ENCODE peak calls at places on chromosomes 5 and 9, in ten cellular contexts. N is neural progenitor cell, M is HL-60, B is HFFc6, S is AG04450, E is GM06990, D is fibroblast of lung, O is foreskin keratinocyte, U is tibial nerve, L is ovary. I is an unnamed sample.

GRCh38 chr9:130171226-130172148 is 717 bp upstream of the NCS1 start:
- DNase-seq in N (no peak), M (no peak), B (no peak), S (no peak), E (no peak), D (no peak), O (no peak), U (no peak), L (no peak), I (no peak)

GRCh38 chr5:62475072-62475471 is 62.5 kb downstream of the IPO11 start:
- DNase-seq in N (no peak), M (no peak), B (peak), S (no peak), E (no peak), D (peak), O (peak), U (no peak), L (no peak), I (no peak)

GRCh38 chr5:152686931-152687330 is 281.9 kb upstream of the NMUR2 start:
- DNase-seq in N (peak), M (no peak), B (no peak), S (no peak), E (no peak), D (peak), O (no peak), U (no peak), L (no peak), I (no peak)

GRCh38 chr5:127894461-127894860 is 189.1 kb upstream of the SLC12A2 start:
- DNase-seq in N (no peak), M (no peak), B (no peak), S (no peak), E (no peak), D (no peak), O (no peak), U (no peak), L (no peak), I (no peak)

GRCh38 chr5:169006878-169007790 is 293.8 kb downstream of the SLIT3 start:
- DNase-seq in N (no peak), M (no peak), B (no peak), S (no peak), E (no peak), D (peak), O (peak), U (no peak), L (no peak), I (no peak)

GRCh38 chr5:125277494-125278154 is 531.2 kb upstream of the ZNF608 start:
- DNase-seq in N (no peak), M (no peak), B (peak), S (peak), E (no peak), D (peak), O (peak), U (no peak), L (no peak), I (peak)

GRCh38 chr9:132367613-132368305 is 13.0 kb upstream of the SETX start:
- DNase-seq in N (no peak), M (no peak), B (no peak), S (no peak), E (no peak), D (no peak), O (no peak), U (no peak), L (no peak), I (no peak)

GRCh38 chr5:39774597-39774996 is 349.8 kb upstream of the DAB2 start:
- DNase-seq in N (no peak), M (no peak), B (no peak), S (no peak), E (no peak), D (peak), O (no peak), U (no peak), L (no peak), I (no peak)

GRCh38 chr9:134358026-134358967 is 32.0 kb downstream of the RXRA start:
- DNase-seq in N (no peak), M (no peak), B (no peak), S (no peak), E (no peak), D (peak), O (no peak), U (no peak), L (no peak), I (no peak)

GRCh38 chr5:151184316-151185042 is 26.9 kb upstream of the ANXA6 start:
- DNase-seq in N (no peak), M (no peak), B (no peak), S (no peak), E (no peak), D (no peak), O (no peak), U (no peak), L (no peak), I (no peak)

GRCh38 chr9:130385257-130385656 is 59.5 kb upstream of the ASS1 start:
- DNase-seq in N (no peak), M (no peak), B (no peak), S (no peak), E (no peak), D (no peak), O (no peak), U (no peak), L (no peak), I (no peak)

GRCh38 chr5:67163231-67163756 is 33.3 kb downstream of the CD180 start:
- DNase-seq in N (no peak), M (no peak), B (no peak), S (no peak), E (no peak), D (no peak), O (no peak), U (no peak), L (peak), I (no peak)

GRCh38 chr5:162272417-162272816 is 204.8 kb downstream of the GABRG2 start:
- DNase-seq in N (no peak), M (no peak), B (no peak), S (no peak), E (no peak), D (no peak), O (no peak), U (no peak), L (no peak), I (no peak)

DNA sequence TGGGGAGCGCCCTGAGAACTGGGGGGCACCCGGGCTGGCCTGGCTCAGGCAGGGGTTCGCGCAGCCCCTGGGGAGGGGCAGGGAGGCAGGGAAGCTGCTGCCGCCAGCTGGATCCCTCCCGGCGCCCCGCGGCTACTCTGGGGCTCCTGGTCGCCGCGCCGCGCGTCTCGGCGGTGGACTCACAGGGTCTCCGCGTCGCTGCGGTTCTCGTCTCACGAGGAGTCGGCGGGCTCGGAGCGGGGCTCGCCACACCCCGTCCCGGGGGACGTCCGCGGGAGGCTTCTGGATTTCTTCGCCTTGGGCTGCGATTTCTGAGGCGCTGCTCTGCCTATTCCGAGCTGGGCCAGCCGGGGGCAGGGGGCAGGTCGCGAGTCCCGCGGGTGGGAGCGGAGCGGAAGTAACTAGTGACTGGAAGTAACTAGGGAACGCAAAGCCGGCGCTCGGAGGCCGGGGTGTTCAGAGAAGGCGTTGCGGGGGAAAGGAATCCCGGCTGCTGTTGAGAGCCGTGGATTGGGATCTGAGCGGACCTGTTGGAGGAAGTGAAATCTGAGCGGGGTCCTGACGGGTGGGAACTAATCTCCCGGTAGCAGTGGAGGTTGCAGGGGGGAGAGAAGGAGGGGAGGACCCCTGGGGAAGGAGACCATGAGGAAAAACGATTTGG is 509 bp downstream of the CYSTM1 start:
- DNase-seq in N (peak), M (peak), B (peak), S (no peak), E (peak), D (peak), O (peak), U (peak), L (peak), I (no peak)
- TF ChIP-seq CTCF in N (peak), M (no peak), B (peak), S (peak), E (peak), D (peak), O (peak), U (no peak), L (peak), I (peak)

DNA sequence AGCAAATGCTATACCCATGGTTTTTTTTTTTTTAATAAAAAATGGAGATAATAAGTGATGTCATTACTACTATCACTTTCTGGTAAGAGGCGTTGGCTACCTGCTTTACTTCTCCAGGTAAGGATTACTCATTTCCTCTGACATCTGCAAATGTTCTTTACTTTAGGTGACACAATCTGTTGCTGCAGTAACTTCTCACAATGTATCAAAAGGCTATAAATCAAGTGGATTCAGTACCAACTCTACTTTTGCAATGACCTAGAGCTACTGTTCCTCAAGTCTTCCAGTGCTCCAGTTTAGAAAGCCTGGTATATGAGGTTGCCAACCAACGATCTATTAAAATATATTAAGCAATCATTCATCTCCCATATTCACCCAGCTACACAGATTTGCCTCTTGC is 129.1 kb downstream of the PLK2 start:
- DNase-seq in N (no peak), M (no peak), B (no peak), S (no peak), E (no peak), D (no peak), O (peak), U (no peak), L (no peak), I (no peak)
- TF ChIP-seq CTCF in N (no peak), M (no peak), B (no peak), S (no peak), E (no peak), D (no peak), O (no peak), U (no peak), L (no peak), I (no peak)

DNA sequence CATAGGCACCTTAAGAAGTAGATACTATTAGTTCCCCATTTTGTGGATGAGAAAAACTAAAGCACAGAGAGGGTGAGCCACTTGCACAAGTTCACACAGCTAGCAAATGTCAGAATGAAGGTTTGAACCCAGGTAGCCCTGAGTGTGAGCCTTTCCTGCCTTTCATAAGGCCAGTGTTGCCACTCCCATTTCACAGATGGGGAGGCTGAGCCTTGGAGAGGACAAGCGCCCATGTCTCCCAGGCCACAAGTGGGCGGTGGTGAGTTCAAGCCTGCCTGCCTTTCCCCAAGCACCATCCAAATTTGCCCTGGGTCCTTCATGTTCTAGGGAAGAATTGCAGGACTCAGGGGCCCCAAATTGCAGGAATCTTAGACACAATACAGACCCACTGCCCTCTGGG is 50.6 kb downstream of the LHX2 start:
- DNase-seq in N (no peak), M (no peak), B (no peak), S (no peak), E (no peak), D (no peak), O (no peak), U (no peak), L (no peak), I (no peak)
- TF ChIP-seq CTCF in N (peak), M (no peak), B (peak), S (peak), E (peak), D (peak), O (no peak), U (no peak), L (no peak), I (peak)

GRCh38 chr5:69309380-69309779 is 23.2 kb downstream of the CCDC125 start:
- DNase-seq in N (no peak), M (no peak), B (no peak), S (no peak), E (no peak), D (no peak), O (no peak), U (no peak), L (no peak), I (no peak)

GRCh38 chr5:69315972-69316371 is 16.6 kb downstream of the CCDC125 start:
- DNase-seq in N (no peak), M (no peak), B (no peak), S (no peak), E (no peak), D (no peak), O (no peak), U (no peak), L (no peak), I (no peak)

GRCh38 chr5:69312459-69313160 is 20.0 kb downstream of the CCDC125 start:
- DNase-seq in N (no peak), M (no peak), B (no peak), S (no peak), E (no peak), D (no peak), O (no peak), U (no peak), L (no peak), I (no peak)

GRCh38 chr5:69308046-69308553 is 24.5 kb downstream of the CCDC125 start:
- DNase-seq in N (no peak), M (no peak), B (no peak), S (no peak), E (no peak), D (peak), O (no peak), U (no peak), L (no peak), I (no peak)

GRCh38 chr5:69313428-69313827 is 19.2 kb downstream of the CCDC125 start:
- DNase-seq in N (no peak), M (no peak), B (no peak), S (no peak), E (no peak), D (no peak), O (no peak), U (no peak), L (no peak), I (no peak)
- TF ChIP-seq CTCF in N (no peak), M (no peak), B (no peak), S (no peak), E (no peak), D (no peak), O (no peak), U (no peak), L (no peak), I (no peak)

GRCh38 chr5:10130881-10131280 is 118.8 kb downstream of the ATPSCKMT start:
- DNase-seq in N (no peak), M (no peak), B (no peak), S (no peak), E (no peak), D (no peak), O (no peak), U (no peak), L (no peak), I (no peak)

GRCh38 chr5:10138385-10139057 is 111.2 kb downstream of the ATPSCKMT start:
- DNase-seq in N (no peak), M (no peak), B (no peak), S (no peak), E (no peak), D (no peak), O (no peak), U (no peak), L (no peak), I (no peak)

GRCh38 chr5:10133830-10134229 is 115.9 kb downstream of the ATPSCKMT start:
- DNase-seq in N (no peak), M (no peak), B (peak), S (no peak), E (no peak), D (no peak), O (no peak), U (no peak), L (no peak), I (no peak)
- TF ChIP-seq CTCF in N (no peak), M (no peak), B (peak), S (no peak), E (no peak), D (no peak), O (peak), U (no peak), L (no peak), I (no peak)

GRCh38 chr5:108521841-108522506 is 140.1 kb upstream of the FBXL17 start:
- DNase-seq in N (peak), M (no peak), B (peak), S (peak), E (peak), D (peak), O (peak), U (peak), L (no peak), I (peak)
- TF ChIP-seq CTCF in N (peak), M (no peak), B (peak), S (peak), E (peak), D (peak), O (peak), U (peak), L (no peak), I (peak)

GRCh38 chr5:71836084-71836483 is 117.0 kb downstream of the CARTPT start:
- DNase-seq in N (no peak), M (no peak), B (peak), S (no peak), E (no peak), D (peak), O (no peak), U (no peak), L (no peak), I (no peak)
- TF ChIP-seq CTCF in N (peak), M (no peak), B (peak), S (peak), E (peak), D (peak), O (peak), U (no peak), L (no peak), I (peak)

DNA sequence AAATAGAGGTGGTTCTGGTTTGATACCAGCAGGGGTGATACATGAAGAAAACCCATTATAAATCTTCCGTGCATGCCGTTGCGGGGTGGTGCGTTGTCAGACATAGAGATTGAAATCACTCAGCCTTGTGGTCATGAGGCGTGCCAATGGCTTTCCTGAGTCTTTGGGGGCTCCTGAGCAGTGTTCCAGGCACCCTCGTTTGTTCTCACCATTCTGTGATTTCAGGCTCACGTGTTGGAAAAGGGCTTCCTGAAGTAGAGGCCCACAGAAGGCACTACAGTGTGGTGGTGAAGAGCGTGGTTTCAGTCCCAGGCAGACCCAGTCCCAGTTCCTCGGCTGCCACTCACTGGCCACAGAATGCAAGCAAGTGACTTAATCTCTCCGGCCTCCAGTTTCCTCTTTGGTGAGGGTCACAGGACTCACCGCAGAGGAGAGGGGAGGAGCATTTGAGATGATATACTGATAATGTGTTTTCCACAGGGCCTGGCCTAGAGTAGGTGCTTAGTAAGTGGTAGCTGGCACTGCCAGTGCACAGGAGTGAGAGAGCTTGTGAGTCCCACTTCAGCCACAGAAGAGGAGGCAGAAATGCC is 20.5 kb upstream of the GLRX start:
- DNase-seq in N (peak), M (no peak), B (peak), S (no peak), E (peak), D (peak), O (no peak), U (peak), L (no peak), I (no peak)
- TF ChIP-seq CTCF in N (no peak), M (no peak), B (peak), S (no peak), E (peak), D (no peak), O (no peak), U (peak), L (no peak), I (peak)

GRCh38 chr5:77328926-77329647 is 118.6 kb downstream of the PDE8B start:
- DNase-seq in N (no peak), M (no peak), B (no peak), S (no peak), E (no peak), D (no peak), O (no peak), U (no peak), L (no peak), I (no peak)

GRCh38 chr5:77329664-77330430 is 119.4 kb downstream of the PDE8B start:
- DNase-seq in N (no peak), M (no peak), B (no peak), S (no peak), E (no peak), D (no peak), O (no peak), U (no peak), L (no peak), I (no peak)

GRCh38 chr5:77322406-77322805 is 111.9 kb downstream of the PDE8B start:
- DNase-seq in N (no peak), M (no peak), B (no peak), S (no peak), E (no peak), D (no peak), O (no peak), U (no peak), L (no peak), I (no peak)

GRCh38 chr5:77326142-77326541 is 115.7 kb downstream of the PDE8B start:
- DNase-seq in N (no peak), M (no peak), B (no peak), S (no peak), E (no peak), D (no peak), O (no peak), U (no peak), L (no peak), I (no peak)

DNA sequence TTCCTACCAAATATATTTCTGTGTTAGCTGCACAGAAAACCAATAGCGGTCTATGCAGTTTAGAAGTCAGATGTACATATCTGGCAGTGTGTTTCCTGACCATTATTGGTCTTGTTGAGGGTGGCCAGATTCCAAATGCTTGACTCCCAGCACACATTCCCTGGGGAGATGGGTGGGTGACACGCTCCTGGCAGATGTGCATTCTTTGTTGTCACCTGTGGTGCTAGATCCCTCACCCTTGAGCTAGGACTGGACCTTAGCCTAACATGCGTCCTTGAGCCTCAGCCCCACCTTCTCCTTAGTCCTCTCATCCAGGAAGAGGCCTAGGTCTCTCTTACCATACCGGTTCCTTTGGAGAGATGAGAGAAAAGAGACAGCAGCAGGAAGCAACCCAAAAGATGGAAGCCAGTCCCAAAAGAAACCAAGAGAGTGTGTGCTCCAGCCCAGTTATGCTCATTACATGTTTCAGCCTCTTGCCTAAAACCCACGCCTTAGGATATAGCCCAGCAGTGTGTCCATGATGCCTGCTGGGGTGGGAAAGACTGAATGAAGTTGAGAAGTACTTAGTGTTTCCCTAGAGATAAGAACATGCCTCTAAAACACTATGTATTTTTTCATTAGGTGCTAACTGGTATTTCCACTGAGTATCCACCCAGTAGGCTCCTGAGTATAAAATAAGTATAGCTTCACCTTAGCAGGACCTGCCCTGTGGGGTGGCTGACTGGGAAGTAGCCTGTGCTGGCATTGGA is 116.7 kb downstream of the PDE8B start:
- DNase-seq in N (no peak), M (no peak), B (no peak), S (no peak), E (no peak), D (no peak), O (no peak), U (no peak), L (no peak), I (no peak)
- TF ChIP-seq CTCF in N (no peak), M (no peak), B (no peak), S (no peak), E (no peak), D (no peak), O (no peak), U (no peak), L (no peak), I (no peak)

DNA sequence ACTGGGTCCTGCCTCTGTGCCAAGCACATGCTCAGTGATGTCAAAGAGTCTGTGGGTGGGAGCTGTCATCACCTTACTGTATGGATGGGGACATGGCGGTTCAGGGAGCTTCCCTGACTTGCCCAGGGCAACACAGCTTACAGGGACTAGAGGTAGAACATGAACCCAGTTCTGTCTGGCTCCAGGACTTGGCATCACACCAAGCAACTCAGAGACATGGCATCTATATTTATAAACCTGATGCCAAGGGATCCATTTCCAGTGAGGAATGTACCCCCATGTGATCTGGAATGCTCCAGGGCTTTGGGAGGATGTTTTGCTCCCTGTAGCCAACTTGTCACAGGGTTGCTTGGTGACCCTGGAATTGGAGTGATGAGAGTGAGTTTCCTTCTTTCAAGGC is 38.3 kb upstream of the TEX48 start:
- DNase-seq in N (no peak), M (no peak), B (peak), S (no peak), E (no peak), D (peak), O (no peak), U (no peak), L (no peak), I (no peak)
- TF ChIP-seq CTCF in N (no peak), M (no peak), B (no peak), S (no peak), E (no peak), D (no peak), O (no peak), U (no peak), L (no peak), I (no peak)

I was measured in AG09309.